ENCODE peak calls at places on chromosomes 2 and 18, in four cellular contexts. One of them, this sample, is unnamed.
A peak's percentile ranks its signal among the peaks of the same experiment; 100 is the strongest.

GRCh38 chr2:212409560-212409959 is 129.0 kb downstream of the ERBB4 start:
- DNase-seq in glutamatergic neuron: no peak
- DNase-seq in activated CD8-positive, alpha-beta T cell treated with anti-CD3 and anti-CD28 coated beads for 36 hours: no peak
- DNase-seq in neural progenitor cell: no peak
- DNase-seq in this sample: no peak

GRCh38 chr18:24538421-24539264 is 78.2 kb downstream of the HRH4 start:
- DNase-seq in glutamatergic neuron: no peak
- DNase-seq in activated CD8-positive, alpha-beta T cell treated with anti-CD3 and anti-CD28 coated beads for 36 hours: no peak
- DNase-seq in neural progenitor cell: no peak
- DNase-seq in this sample: no peak

GRCh38 chr2:187403568-187404260 is 44.3 kb downstream of the CALCRL start:
- DNase-seq in glutamatergic neuron: no peak
- DNase-seq in activated CD8-positive, alpha-beta T cell treated with anti-CD3 and anti-CD28 coated beads for 36 hours: no peak
- DNase-seq in neural progenitor cell: no peak
- DNase-seq in this sample: no peak

GRCh38 chr2:144770616-144771230 is 250.8 kb upstream of the ZEB2 start:
- DNase-seq in glutamatergic neuron: no peak
- DNase-seq in activated CD8-positive, alpha-beta T cell treated with anti-CD3 and anti-CD28 coated beads for 36 hours: no peak
- DNase-seq in neural progenitor cell: no peak
- DNase-seq in this sample: no peak

GRCh38 chr2:203623616-203624015 is 82.8 kb upstream of the CD28 start:
- DNase-seq in glutamatergic neuron: no peak
- DNase-seq in activated CD8-positive, alpha-beta T cell treated with anti-CD3 and anti-CD28 coated beads for 36 hours: no peak
- DNase-seq in neural progenitor cell: no peak
- DNase-seq in this sample: no peak

GRCh38 chr2:205002390-205002789 is 457.1 kb downstream of the PARD3B start:
- DNase-seq in glutamatergic neuron: no peak
- DNase-seq in activated CD8-positive, alpha-beta T cell treated with anti-CD3 and anti-CD28 coated beads for 36 hours: no peak
- DNase-seq in neural progenitor cell: no peak
- DNase-seq in this sample: no peak

GRCh38 chr18:48541026-48541746 is 2.4 kb downstream of the CTIF start:
- DNase-seq in glutamatergic neuron: peak; percentile 85
- DNase-seq in activated CD8-positive, alpha-beta T cell treated with anti-CD3 and anti-CD28 coated beads for 36 hours: peak; percentile 20
- DNase-seq in neural progenitor cell: peak; percentile 90
- DNase-seq in this sample: peak; percentile 66

GRCh38 chr18:44823782-44824181 is 143.1 kb downstream of the SETBP1 start:
- DNase-seq in glutamatergic neuron: no peak
- DNase-seq in activated CD8-positive, alpha-beta T cell treated with anti-CD3 and anti-CD28 coated beads for 36 hours: peak; percentile 23
- DNase-seq in neural progenitor cell: no peak
- DNase-seq in this sample: no peak

GRCh38 chr2:19652811-19653210 is 249.0 kb downstream of the TTC32 start:
- DNase-seq in glutamatergic neuron: no peak
- DNase-seq in activated CD8-positive, alpha-beta T cell treated with anti-CD3 and anti-CD28 coated beads for 36 hours: no peak
- DNase-seq in neural progenitor cell: peak; percentile 58
- DNase-seq in this sample: no peak

GRCh38 chr2:118763797-118764196 is 83.7 kb downstream of the EN1 start:
- DNase-seq in glutamatergic neuron: no peak
- DNase-seq in activated CD8-positive, alpha-beta T cell treated with anti-CD3 and anti-CD28 coated beads for 36 hours: no peak
- DNase-seq in neural progenitor cell: peak; percentile 71
- DNase-seq in this sample: no peak

GRCh38 chr18:9410515-9410914 is 64.8 kb upstream of the RALBP1 start:
- DNase-seq in glutamatergic neuron: no peak
- DNase-seq in activated CD8-positive, alpha-beta T cell treated with anti-CD3 and anti-CD28 coated beads for 36 hours: no peak
- DNase-seq in neural progenitor cell: no peak
- DNase-seq in this sample: no peak

GRCh38 chr18:48085781-48086487 is 155.5 kb upstream of the SMAD2 start:
- DNase-seq in glutamatergic neuron: no peak
- DNase-seq in activated CD8-positive, alpha-beta T cell treated with anti-CD3 and anti-CD28 coated beads for 36 hours: no peak
- DNase-seq in neural progenitor cell: no peak
- DNase-seq in this sample: no peak

GRCh38 chr2:210002158-210003157 is at the start of gene RPE:
- DNase-seq in glutamatergic neuron: peak; percentile 98
- DNase-seq in activated CD8-positive, alpha-beta T cell treated with anti-CD3 and anti-CD28 coated beads for 36 hours: peak; percentile 98
- DNase-seq in neural progenitor cell: peak; percentile 97
- DNase-seq in this sample: peak; percentile 97

GRCh38 chr18:23231340-23232021 is 96.2 kb downstream of the CABLES1 start:
- DNase-seq in glutamatergic neuron: no peak
- DNase-seq in activated CD8-positive, alpha-beta T cell treated with anti-CD3 and anti-CD28 coated beads for 36 hours: peak; percentile 92
- DNase-seq in neural progenitor cell: no peak
- DNase-seq in this sample: peak; percentile 85

GRCh38 chr18:49495074-49495473 is 8.0 kb upstream of the C18orf32 start:
- DNase-seq in glutamatergic neuron: no peak
- DNase-seq in activated CD8-positive, alpha-beta T cell treated with anti-CD3 and anti-CD28 coated beads for 36 hours: no peak
- DNase-seq in neural progenitor cell: peak; percentile 38
- DNase-seq in this sample: no peak

GRCh38 chr2:135965756-135966155 is 19.7 kb downstream of the DARS1 start:
- DNase-seq in glutamatergic neuron: no peak
- DNase-seq in activated CD8-positive, alpha-beta T cell treated with anti-CD3 and anti-CD28 coated beads for 36 hours: no peak
- DNase-seq in neural progenitor cell: no peak
- DNase-seq in this sample: no peak

GRCh38 chr18:57586243-57587049 is at the start of gene FECH:
- DNase-seq in glutamatergic neuron: peak; percentile 70
- DNase-seq in activated CD8-positive, alpha-beta T cell treated with anti-CD3 and anti-CD28 coated beads for 36 hours: peak; percentile 63
- DNase-seq in neural progenitor cell: peak; percentile 66
- DNase-seq in this sample: peak; percentile 90

GRCh38 chr2:10048501-10049171 is 5.3 kb downstream of the KLF11 start:
- DNase-seq in glutamatergic neuron: no peak
- DNase-seq in activated CD8-positive, alpha-beta T cell treated with anti-CD3 and anti-CD28 coated beads for 36 hours: no peak
- DNase-seq in neural progenitor cell: peak; percentile 67
- DNase-seq in this sample: peak; percentile 66

GRCh38 chr2:152646775-152647174 is 70.5 kb downstream of the PRPF40A start:
- DNase-seq in glutamatergic neuron: no peak
- DNase-seq in activated CD8-positive, alpha-beta T cell treated with anti-CD3 and anti-CD28 coated beads for 36 hours: no peak
- DNase-seq in neural progenitor cell: no peak
- DNase-seq in this sample: no peak

GRCh38 chr2:173032032-173032431 is 43.6 kb upstream of the MAP3K20 start:
- DNase-seq in glutamatergic neuron: no peak
- DNase-seq in activated CD8-positive, alpha-beta T cell treated with anti-CD3 and anti-CD28 coated beads for 36 hours: no peak
- DNase-seq in neural progenitor cell: no peak
- DNase-seq in this sample: no peak

GRCh38 chr2:165903406-165903805 is 50.2 kb downstream of the TTC21B start:
- DNase-seq in glutamatergic neuron: no peak
- DNase-seq in activated CD8-positive, alpha-beta T cell treated with anti-CD3 and anti-CD28 coated beads for 36 hours: no peak
- DNase-seq in neural progenitor cell: no peak
- DNase-seq in this sample: no peak

GRCh38 chr2:100610381-100610831 is 47.6 kb downstream of the PDCL3 start:
- DNase-seq in glutamatergic neuron: peak; percentile 90
- DNase-seq in activated CD8-positive, alpha-beta T cell treated with anti-CD3 and anti-CD28 coated beads for 36 hours: peak; percentile 87
- DNase-seq in neural progenitor cell: peak; percentile 80
- DNase-seq in this sample: peak; percentile 68

GRCh38 chr2:224069172-224069571 is 30.1 kb upstream of the SERPINE2 start:
- DNase-seq in glutamatergic neuron: no peak
- DNase-seq in activated CD8-positive, alpha-beta T cell treated with anti-CD3 and anti-CD28 coated beads for 36 hours: no peak
- DNase-seq in neural progenitor cell: no peak
- DNase-seq in this sample: no peak

GRCh38 chr2:363823-364470 is 76.1 kb upstream of the ALKAL2 start:
- DNase-seq in glutamatergic neuron: no peak
- DNase-seq in activated CD8-positive, alpha-beta T cell treated with anti-CD3 and anti-CD28 coated beads for 36 hours: no peak
- DNase-seq in neural progenitor cell: no peak
- DNase-seq in this sample: no peak

GRCh38 chr2:27721884-27722485 is 49.5 kb upstream of the MRPL33 start:
- DNase-seq in glutamatergic neuron: no peak
- DNase-seq in activated CD8-positive, alpha-beta T cell treated with anti-CD3 and anti-CD28 coated beads for 36 hours: no peak
- DNase-seq in neural progenitor cell: no peak
- DNase-seq in this sample: no peak

GRCh38 chr18:8657050-8657820 is 48.0 kb downstream of the RAB12 start:
- DNase-seq in glutamatergic neuron: no peak
- DNase-seq in activated CD8-positive, alpha-beta T cell treated with anti-CD3 and anti-CD28 coated beads for 36 hours: no peak
- DNase-seq in neural progenitor cell: no peak
- DNase-seq in this sample: no peak

GRCh38 chr2:43414586-43415125 is 181.2 kb downstream of the THADA start:
- DNase-seq in glutamatergic neuron: no peak
- DNase-seq in activated CD8-positive, alpha-beta T cell treated with anti-CD3 and anti-CD28 coated beads for 36 hours: no peak
- DNase-seq in neural progenitor cell: no peak
- DNase-seq in this sample: no peak

GRCh38 chr2:118056165-118056534 is 32.1 kb upstream of the INSIG2 start:
- DNase-seq in glutamatergic neuron: no peak
- DNase-seq in activated CD8-positive, alpha-beta T cell treated with anti-CD3 and anti-CD28 coated beads for 36 hours: no peak
- DNase-seq in neural progenitor cell: no peak
- DNase-seq in this sample: peak; percentile 42

GRCh38 chr2:63888490-63889402 is 47.0 kb downstream of the UGP2 start:
- DNase-seq in glutamatergic neuron: peak; percentile 50
- DNase-seq in activated CD8-positive, alpha-beta T cell treated with anti-CD3 and anti-CD28 coated beads for 36 hours: peak; percentile 72
- DNase-seq in neural progenitor cell: peak; percentile 74
- DNase-seq in this sample: peak; percentile 42
- TF ChIP-seq CTCF in glutamatergic neuron: peak; percentile 65
- TF ChIP-seq CTCF in activated CD8-positive, alpha-beta T cell treated with anti-CD3 and anti-CD28 coated beads for 36 hours: peak; percentile 80
- TF ChIP-seq CTCF in neural progenitor cell: peak; percentile 84
- TF ChIP-seq CTCF in this sample: peak; percentile 74

GRCh38 chr2:46857871-46858696 is 57.5 kb downstream of the MCFD2 start:
- DNase-seq in glutamatergic neuron: no peak
- DNase-seq in activated CD8-positive, alpha-beta T cell treated with anti-CD3 and anti-CD28 coated beads for 36 hours: no peak
- DNase-seq in neural progenitor cell: no peak
- DNase-seq in this sample: no peak
- TF ChIP-seq CTCF in glutamatergic neuron: no peak
- TF ChIP-seq CTCF in activated CD8-positive, alpha-beta T cell treated with anti-CD3 and anti-CD28 coated beads for 36 hours: no peak
- TF ChIP-seq CTCF in neural progenitor cell: no peak
- TF ChIP-seq CTCF in this sample: no peak

DNA sequence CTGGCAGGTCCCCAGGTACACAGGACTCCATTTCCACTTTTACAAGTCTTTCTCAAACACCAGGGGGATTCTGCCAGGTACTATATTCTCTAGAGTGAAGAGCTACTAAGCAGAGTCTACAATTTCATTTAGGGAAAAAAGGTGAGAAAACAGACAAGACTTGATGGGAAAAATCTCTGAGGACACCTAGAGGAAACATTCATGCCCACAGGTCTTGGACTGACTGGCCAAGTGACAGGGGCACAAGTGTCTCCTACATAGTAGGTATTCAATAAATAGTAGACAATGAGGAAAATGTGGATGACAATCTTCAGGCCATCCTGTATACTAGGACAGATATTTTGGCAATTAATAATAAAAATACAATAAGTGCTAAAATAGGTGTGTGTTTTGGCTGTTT is 228.6 kb downstream of the CLIP4 start:
- DNase-seq in glutamatergic neuron: no peak
- DNase-seq in activated CD8-positive, alpha-beta T cell treated with anti-CD3 and anti-CD28 coated beads for 36 hours: no peak
- DNase-seq in neural progenitor cell: no peak
- DNase-seq in this sample: no peak
- TF ChIP-seq CTCF in glutamatergic neuron: no peak
- TF ChIP-seq CTCF in activated CD8-positive, alpha-beta T cell treated with anti-CD3 and anti-CD28 coated beads for 36 hours: no peak
- TF ChIP-seq CTCF in neural progenitor cell: peak; percentile 21
- TF ChIP-seq CTCF in this sample: no peak

GRCh38 chr2:171185165-171185818 is 24.6 kb upstream of the TLK1 start:
- DNase-seq in glutamatergic neuron: no peak
- DNase-seq in activated CD8-positive, alpha-beta T cell treated with anti-CD3 and anti-CD28 coated beads for 36 hours: no peak
- DNase-seq in neural progenitor cell: no peak
- DNase-seq in this sample: no peak
- TF ChIP-seq CTCF in glutamatergic neuron: no peak
- TF ChIP-seq CTCF in activated CD8-positive, alpha-beta T cell treated with anti-CD3 and anti-CD28 coated beads for 36 hours: no peak
- TF ChIP-seq CTCF in neural progenitor cell: no peak
- TF ChIP-seq CTCF in this sample: no peak

GRCh38 chr2:231785413-231785812 is 832 bp upstream of the COPS7B start:
- DNase-seq in glutamatergic neuron: no peak
- DNase-seq in activated CD8-positive, alpha-beta T cell treated with anti-CD3 and anti-CD28 coated beads for 36 hours: no peak
- DNase-seq in neural progenitor cell: no peak
- DNase-seq in this sample: no peak

GRCh38 chr2:231785822-231786176 is 446 bp upstream of the COPS7B start:
- DNase-seq in glutamatergic neuron: no peak
- DNase-seq in activated CD8-positive, alpha-beta T cell treated with anti-CD3 and anti-CD28 coated beads for 36 hours: no peak
- DNase-seq in neural progenitor cell: no peak
- DNase-seq in this sample: no peak

GRCh38 chr2:231781798-231782726 is 980 bp upstream of the PDE6D start:
- DNase-seq in glutamatergic neuron: no peak
- DNase-seq in activated CD8-positive, alpha-beta T cell treated with anti-CD3 and anti-CD28 coated beads for 36 hours: peak; percentile 40
- DNase-seq in neural progenitor cell: no peak
- DNase-seq in this sample: peak; percentile 23

GRCh38 chr2:231786917-231787292 is 660 bp downstream of the COPS7B start:
- DNase-seq in glutamatergic neuron: no peak
- DNase-seq in activated CD8-positive, alpha-beta T cell treated with anti-CD3 and anti-CD28 coated beads for 36 hours: no peak
- DNase-seq in neural progenitor cell: no peak
- DNase-seq in this sample: no peak

DNA sequence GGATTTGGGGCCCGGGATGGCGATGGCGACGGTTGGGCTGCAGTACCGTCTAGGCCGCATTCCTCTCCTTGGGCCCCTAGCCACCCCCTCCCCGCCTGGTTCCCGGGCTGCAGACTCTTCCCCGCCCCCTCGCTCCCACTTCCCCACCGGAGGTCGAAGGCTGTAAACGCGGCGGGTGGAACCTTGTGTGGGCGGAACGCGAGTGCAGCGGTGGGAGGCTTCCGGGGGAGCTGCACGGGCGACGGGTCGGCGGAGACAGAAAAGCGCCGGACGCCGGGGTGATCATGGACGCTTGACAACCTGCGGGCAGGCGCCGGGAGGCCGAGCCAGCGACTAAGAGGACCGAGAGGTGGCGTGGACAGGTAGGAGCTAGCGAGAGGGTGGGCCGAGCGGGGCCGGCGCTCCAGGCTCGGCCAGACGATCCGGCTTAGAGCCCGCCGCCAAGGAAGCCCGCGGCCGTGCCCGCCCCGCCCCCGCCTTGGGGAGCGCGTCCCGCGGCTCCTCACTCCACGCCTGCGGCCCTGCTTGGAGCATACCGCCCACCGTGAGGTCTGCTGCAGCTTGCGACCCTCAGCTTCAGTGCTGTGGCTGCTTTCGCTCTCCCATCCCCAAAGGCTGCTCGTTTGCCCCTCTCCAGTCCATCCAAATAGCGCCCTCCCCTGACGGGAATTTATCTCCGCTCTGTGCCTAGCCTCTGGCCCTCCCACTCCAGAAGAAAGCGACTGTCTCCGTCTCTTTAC is at the start of gene COPS7B:
- DNase-seq in glutamatergic neuron: peak; percentile 90
- DNase-seq in activated CD8-positive, alpha-beta T cell treated with anti-CD3 and anti-CD28 coated beads for 36 hours: peak; percentile 92
- DNase-seq in neural progenitor cell: peak; percentile 93
- DNase-seq in this sample: peak; percentile 86
- TF ChIP-seq CTCF in glutamatergic neuron: peak; percentile 23
- TF ChIP-seq CTCF in activated CD8-positive, alpha-beta T cell treated with anti-CD3 and anti-CD28 coated beads for 36 hours: peak; percentile 52
- TF ChIP-seq CTCF in neural progenitor cell: peak; percentile 74
- TF ChIP-seq CTCF in this sample: peak; percentile 52

DNA sequence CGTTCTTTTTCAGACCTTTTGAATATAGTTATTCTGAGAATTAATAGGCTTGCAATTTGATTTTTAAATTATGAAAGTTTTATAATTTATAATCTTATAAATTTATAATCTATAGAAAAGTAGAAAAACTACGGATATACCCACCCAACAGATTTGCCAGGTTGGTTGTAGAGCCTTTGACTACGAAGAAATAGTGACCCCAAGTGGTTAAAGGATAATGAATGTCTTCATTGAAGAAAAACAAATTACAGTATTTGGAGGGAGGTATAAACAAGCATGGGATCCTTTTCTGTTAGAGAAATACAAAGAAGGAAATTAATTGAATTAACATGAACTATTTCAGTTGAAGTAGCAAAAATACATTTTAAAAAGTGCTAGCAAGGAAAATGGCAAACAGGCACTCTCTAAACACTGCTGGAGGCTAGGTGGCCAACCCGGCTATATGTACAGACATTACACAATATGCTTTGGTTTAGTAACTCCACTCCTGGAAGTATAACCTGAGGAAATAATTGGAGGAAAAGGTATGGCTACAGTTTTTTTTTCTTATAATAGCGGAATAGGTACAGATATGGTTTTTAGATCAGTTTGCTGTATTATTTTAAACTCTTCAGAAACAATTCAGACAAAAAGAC is 110.9 kb downstream of the MIB1 start:
- DNase-seq in glutamatergic neuron: no peak
- DNase-seq in activated CD8-positive, alpha-beta T cell treated with anti-CD3 and anti-CD28 coated beads for 36 hours: no peak
- DNase-seq in neural progenitor cell: no peak
- DNase-seq in this sample: peak; percentile 12
- TF ChIP-seq CTCF in glutamatergic neuron: no peak
- TF ChIP-seq CTCF in activated CD8-positive, alpha-beta T cell treated with anti-CD3 and anti-CD28 coated beads for 36 hours: peak; percentile 32
- TF ChIP-seq CTCF in neural progenitor cell: peak; percentile 37
- TF ChIP-seq CTCF in this sample: peak; percentile 35

This sample was measured in GM10248.